ENCODE peak calls at places on chromosomes 12 and 14, in eight cellular contexts. A is epithelial cell of esophagus; K is GM10248; B is stimulated activated naive B cell treated with anti-CD40 and anti-IgM and Interleukin-4, amounts not matched to agents 10 μg/mL and 1 μg/mL and 100 μg/mL, for 72 hours; X is effector memory CD4-positive, alpha-beta T cell; E is activated CD4-positive, alpha-beta T cell treated with anti-CD3 and anti-CD28 coated beads, Interleukin-2, amount 50 U/mL, for 1 hour; M is A172; N is hippocampal formation. U is an unnamed sample.

GRCh38 chr12:26791328-26791791 is 41.6 kb downstream of the ITPR2 start:
- DNase-seq in N (no peak), K (no peak), X (no peak), B (no peak), E (no peak), M (peak; percentile 46), A (no peak), U (no peak)

GRCh38 chr12:117064596-117064995 is 34.6 kb downstream of the TESC start:
- DNase-seq in A (no peak), X (no peak), K (no peak), E (no peak), M (no peak), B (no peak), N (no peak), U (no peak)

GRCh38 chr14:22411398-22411797 is 177.6 kb downstream of the DAD1 start:
- DNase-seq in B (no peak), N (no peak), X (no peak), M (no peak), A (no peak), K (no peak), E (no peak), U (no peak)

GRCh38 chr14:72714094-72714493 is 179.8 kb downstream of the DPF3 start:
- DNase-seq in A (no peak), B (peak; percentile 57), N (no peak), E (no peak), X (no peak), M (no peak), K (peak; percentile 52), U (no peak)

GRCh38 chr12:82937151-82937550 is 250.4 kb downstream of the TMTC2 start:
- DNase-seq in E (no peak), K (no peak), X (no peak), A (no peak), M (no peak), N (no peak), B (no peak), U (no peak)

GRCh38 chr12:41904041-41904440 is 240.6 kb downstream of the GXYLT1 start:
- DNase-seq in E (no peak), K (no peak), N (no peak), B (no peak), A (no peak), X (no peak), M (no peak), U (no peak)

GRCh38 chr12:131979606-131980005 is 29.9 kb downstream of the EP400 start:
- DNase-seq in A (no peak), K (no peak), E (no peak), N (no peak), X (no peak), M (no peak), B (no peak), U (no peak)

GRCh38 chr12:47808049-47808448 is 11.7 kb downstream of the HDAC7 start:
- DNase-seq in X (peak; percentile 66), E (peak; percentile 73), M (peak; percentile 59), A (no peak), K (peak; percentile 62), N (no peak), B (peak; percentile 81), U (no peak)

GRCh38 chr12:5452569-5452968 is 20.7 kb downstream of the NTF3 start:
- DNase-seq in M (no peak), A (no peak), E (no peak), N (no peak), K (no peak), X (no peak), B (no peak), U (no peak)

GRCh38 chr12:2794261-2794735 is 472 bp upstream of the FKBP4 start:
- DNase-seq in X (no peak), K (no peak), B (peak; percentile 8), M (no peak), E (peak; percentile 16), A (no peak), N (peak; percentile 79), U (no peak)

GRCh38 chr14:68780358-68781160 is 12.3 kb downstream of the ZFP36L1 start:
- DNase-seq in M (peak; percentile 62), B (no peak), N (peak; percentile 40), E (peak; percentile 33), X (no peak), K (no peak), A (no peak), U (peak; percentile 61)

GRCh38 chr12:109927622-109928021 is 27.5 kb downstream of the TCHP start:
- DNase-seq in M (peak; percentile 23), A (peak; percentile 60), K (peak; percentile 71), N (no peak), X (no peak), E (peak; percentile 35), B (no peak), U (no peak)

GRCh38 chr12:69368171-69368570 is 8.6 kb downstream of the YEATS4 start:
- DNase-seq in X (no peak), B (no peak), E (no peak), A (no peak), K (no peak), N (no peak), M (no peak), U (no peak)

GRCh38 chr12:25423355-25423754 is 129.7 kb downstream of the LMNTD1 start:
- DNase-seq in B (no peak), A (no peak), E (no peak), M (no peak), X (no peak), N (no peak), K (no peak), U (no peak)

GRCh38 chr12:120639771-120640721 is at the start of gene CABP1:
- DNase-seq in B (peak; percentile 17), M (no peak), A (no peak), N (no peak), X (peak; percentile 38), K (peak; percentile 87), E (peak; percentile 63), U (peak; percentile 37)

GRCh38 chr14:73259837-73260236 is 22.5 kb downstream of the PAPLN start:
- DNase-seq in N (no peak), E (no peak), A (no peak), M (no peak), B (no peak), K (no peak), X (no peak), U (no peak)

GRCh38 chr12:422526-422925 is 21.1 kb downstream of the CCDC77 start:
- DNase-seq in E (no peak), N (no peak), K (no peak), A (no peak), M (no peak), B (no peak), X (no peak), U (no peak)

GRCh38 chr14:52080171-52080800 is 11.4 kb upstream of the NID2 start:
- DNase-seq in X (no peak), K (no peak), N (no peak), A (peak; percentile 82), M (no peak), B (no peak), E (no peak), U (no peak)

GRCh38 chr14:24075485-24076301 is 4.3 kb downstream of the CPNE6 start:
- DNase-seq in N (no peak), X (no peak), K (peak; percentile 61), B (no peak), A (no peak), E (no peak), M (no peak), U (no peak)

GRCh38 chr12:27534060-27534764 is 10.2 kb downstream of the PPFIBP1 start:
- DNase-seq in M (no peak), K (peak; percentile 45), E (no peak), X (no peak), B (no peak), N (no peak), A (no peak), U (no peak)

GRCh38 chr12:131817241-131817640 is 11.0 kb upstream of the MMP17 start:
- DNase-seq in A (no peak), X (no peak), E (no peak), M (no peak), B (no peak), K (no peak), N (no peak), U (no peak)

GRCh38 chr14:91387135-91387849 is 30.3 kb downstream of the CCDC88C start:
- DNase-seq in X (no peak), N (no peak), A (peak; percentile 60), B (no peak), M (peak; percentile 58), K (no peak), E (no peak), U (no peak)

U was measured in cerebellar cortex.